ENCODE peak calls at places on chromosome 2, in four cellular contexts. P, A, D and M are unnamed samples.

GRCh38 chr2:179917272-179917671 is 55.9 kb upstream of the ZNF385B start:
- DNase-seq in P (peak; percentile 13), A (peak; percentile 18), D (peak; percentile 83), M (no peak)

GRCh38 chr2:220466251-220466691 is 838.8 kb downstream of the SLC4A3 start:
- DNase-seq in D (no peak), A (peak; percentile 75), P (no peak), M (no peak)

GRCh38 chr2:199977984-199978415 is 22.6 kb downstream of the MAIP1 start:
- DNase-seq in A (no peak), D (peak; percentile 88), P (peak; percentile 39), M (no peak)

GRCh38 chr2:161710131-161710915 is 86.1 kb downstream of the SLC4A10 start:
- DNase-seq in D (peak; percentile 57), A (no peak), P (no peak), M (no peak)

GRCh38 chr2:225616372-225616771 is 216.9 kb downstream of the NYAP2 start:
- DNase-seq in P (no peak), D (no peak), A (no peak), M (no peak)

GRCh38 chr2:177165731-177166711 is 46.6 kb upstream of the HNRNPA3 start:
- DNase-seq in A (no peak), P (peak; percentile 91), D (peak; percentile 59), M (no peak)

GRCh38 chr2:42568431-42569115 is at the start of gene MTA3:
- DNase-seq in A (no peak), D (no peak), P (peak; percentile 27), M (peak; percentile 92)

GRCh38 chr2:108920686-108921085 is 68.3 kb downstream of the EDAR start:
- DNase-seq in A (no peak), D (no peak), P (no peak), M (no peak)

GRCh38 chr2:116975580-116975979 is 838.9 kb upstream of the DDX18 start:
- DNase-seq in P (no peak), A (no peak), D (no peak), M (no peak)

GRCh38 chr2:176118606-176119370 is 2.2 kb downstream of the HOXD10 start:
- DNase-seq in A (no peak), P (peak; percentile 54), D (peak; percentile 50), M (peak; percentile 85)

GRCh38 chr2:199463708-199464613 is 6.2 kb upstream of the SATB2 start:
- DNase-seq in A (no peak), D (no peak), P (no peak), M (peak; percentile 74)

GRCh38 chr2:230871361-230872150 is 6.8 kb downstream of the ITM2C start:
- DNase-seq in P (no peak), D (no peak), A (no peak), M (peak; percentile 41)

GRCh38 chr2:97662895-97663625 is 784 bp downstream of the ACTR1B start:
- DNase-seq in P (peak; percentile 75), A (peak; percentile 63), D (peak; percentile 89), M (peak; percentile 90)

GRCh38 chr2:176758426-176758825 is 454.2 kb upstream of the HNRNPA3 start:
- DNase-seq in A (no peak), P (no peak), D (no peak), M (no peak)

GRCh38 chr2:101173707-101174295 is 22.6 kb upstream of the TBC1D8 start:
- DNase-seq in P (no peak), D (no peak), A (no peak), M (no peak)

GRCh38 chr2:37489536-37489935 is 145.1 kb downstream of the QPCT start:
- DNase-seq in D (peak; percentile 37), P (no peak), A (no peak), M (no peak)

GRCh38 chr2:58798787-58799186 is 557.7 kb upstream of the FANCL start:
- DNase-seq in A (no peak), D (no peak), P (no peak), M (no peak)

GRCh38 chr2:168573128-168573903 is 117.2 kb downstream of the CERS6 start:
- DNase-seq in P (no peak), D (peak; percentile 89), A (no peak), M (no peak)

GRCh38 chr2:71851094-71851755 is 296.4 kb downstream of the CYP26B1 start:
- DNase-seq in D (peak; percentile 14), A (no peak), P (no peak), M (peak; percentile 35)

GRCh38 chr2:176136375-176137248 is 7.1 kb downstream of the HOXD8 start:
- DNase-seq in P (no peak), D (peak; percentile 79), A (no peak), M (peak; percentile 74)

GRCh38 chr2:112006076-112006410 is 49.0 kb upstream of the TMEM87B start:
- DNase-seq in P (no peak), A (peak; percentile 19), D (peak; percentile 86), M (no peak)

GRCh38 chr2:20180676-20181648 is 44.0 kb downstream of the SDC1 start:
- DNase-seq in D (no peak), A (no peak), P (no peak), M (no peak)

GRCh38 chr2:96090527-96090926 is 25.8 kb downstream of the ADRA2B start:
- DNase-seq in D (peak; percentile 7), P (no peak), A (no peak), M (no peak)

GRCh38 chr2:234564719-234565118 is 67.8 kb upstream of the ARL4C start:
- DNase-seq in D (peak; percentile 53), P (no peak), A (peak; percentile 57), M (no peak)

GRCh38 chr2:54772110-54772509 is 48.6 kb downstream of the EML6 start:
- DNase-seq in P (no peak), D (peak; percentile 79), A (no peak), M (no peak)

GRCh38 chr2:127641846-127642510 is 4.0 kb upstream of the GPR17 start:
- DNase-seq in P (no peak), D (no peak), A (no peak), M (no peak)

GRCh38 chr2:209648714-209649113 is 122.9 kb upstream of the UNC80 start:
- DNase-seq in P (no peak), A (peak; percentile 70), D (peak; percentile 53), M (no peak)

GRCh38 chr2:29216609-29216909 is 101.3 kb downstream of the CLIP4 start:
- DNase-seq in A (no peak), P (no peak), D (no peak), M (no peak)

GRCh38 chr2:29219374-29219773 is 104.2 kb downstream of the CLIP4 start:
- DNase-seq in D (no peak), P (no peak), A (no peak), M (peak; percentile 10)

GRCh38 chr2:29215739-29216608 is 100.8 kb downstream of the CLIP4 start:
- DNase-seq in P (no peak), D (no peak), A (no peak), M (peak; percentile 32)

GRCh38 chr2:29218550-29219125 is 103.4 kb downstream of the CLIP4 start:
- DNase-seq in P (no peak), D (no peak), A (no peak), M (peak; percentile 28)

DNA sequence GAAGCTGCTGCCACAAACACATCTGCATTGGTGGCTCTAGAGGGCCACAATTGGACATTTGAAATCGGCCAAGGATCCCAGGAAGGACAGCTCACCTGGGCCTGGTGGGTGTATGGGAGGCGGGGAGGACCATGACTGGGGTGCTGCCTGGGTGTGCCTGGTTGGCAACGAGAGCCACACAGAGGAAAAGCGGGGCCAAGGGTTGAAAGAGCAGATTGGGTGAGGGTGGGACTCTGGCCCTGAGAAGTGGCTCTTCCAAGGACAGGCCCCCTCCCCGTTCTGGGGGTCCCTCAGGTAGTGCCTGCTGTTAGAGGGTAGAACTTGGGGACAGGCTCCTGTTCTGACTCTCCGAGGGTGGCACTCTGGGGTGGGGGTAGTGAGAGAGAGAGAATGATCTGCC is 102.9 kb downstream of the CLIP4 start:
- DNase-seq in P (no peak), A (no peak), D (no peak), M (peak; percentile 14)
- TF ChIP-seq CTCF in P (no peak), A (no peak), D (no peak), M (no peak)

GRCh38 chr2:38723173-38723572 is 28.0 kb downstream of the SRSF7 start:
- DNase-seq in A (no peak), P (no peak), D (no peak), M (no peak)

GRCh38 chr2:38720613-38721241 is 30.4 kb downstream of the SRSF7 start:
- DNase-seq in A (peak; percentile 91), P (no peak), D (peak; percentile 97), M (no peak)

GRCh38 chr2:38719706-38720105 is 31.5 kb downstream of the SRSF7 start:
- DNase-seq in A (no peak), D (no peak), P (no peak), M (peak; percentile 74)

GRCh38 chr2:38722271-38723115 is 28.7 kb downstream of the SRSF7 start:
- DNase-seq in D (no peak), P (no peak), A (no peak), M (no peak)
- TF ChIP-seq CTCF in D (no peak), P (no peak), A (peak; percentile 5), M (peak; percentile 14)

GRCh38 chr2:240556553-240557100 is 1.2 kb downstream of the ANKMY1 start:
- DNase-seq in D (peak; percentile 65), P (peak; percentile 57), A (no peak), M (peak; percentile 89)
- TF ChIP-seq CTCF in D (peak; percentile 67), P (peak; percentile 69), A (peak; percentile 68), M (peak; percentile 78)

GRCh38 chr2:241734208-241734466 is 293 bp upstream of the D2HGDH start:
- DNase-seq in D (no peak), A (no peak), P (no peak), M (no peak)
- TF ChIP-seq CTCF in D (no peak), A (peak; percentile 39), P (peak; percentile 58), M (peak; percentile 30)

GRCh38 chr2:79980116-79980515 is 324.4 kb downstream of the LRRTM1 start:
- DNase-seq in P (no peak), D (no peak), A (no peak), M (no peak)

GRCh38 chr2:79981316-79981715 is 323.2 kb downstream of the LRRTM1 start:
- DNase-seq in A (no peak), P (no peak), D (no peak), M (no peak)

GRCh38 chr2:79980816-79981215 is 323.7 kb downstream of the LRRTM1 start:
- DNase-seq in A (no peak), D (no peak), P (no peak), M (no peak)

GRCh38 chr2:79984476-79984875 is 320.1 kb downstream of the LRRTM1 start:
- DNase-seq in D (peak; percentile 18), P (no peak), A (no peak), M (no peak)

GRCh38 chr2:79982445-79982844 is 322.1 kb downstream of the LRRTM1 start:
- DNase-seq in A (no peak), D (no peak), P (peak; percentile 18), M (peak; percentile 88)
- TF ChIP-seq CTCF in A (peak; percentile 42), D (peak; percentile 24), P (peak; percentile 56), M (peak; percentile 85)

GRCh38 chr2:134570676-134571075 is 148.1 kb downstream of the TMEM163 start:
- DNase-seq in D (no peak), A (no peak), P (no peak), M (no peak)

GRCh38 chr2:134572996-134573395 is 145.8 kb downstream of the TMEM163 start:
- DNase-seq in P (no peak), D (no peak), A (no peak), M (no peak)

GRCh38 chr2:134567666-134568065 is 151.1 kb downstream of the TMEM163 start:
- DNase-seq in D (no peak), P (no peak), A (no peak), M (no peak)

GRCh38 chr2:134564549-134564948 is 154.3 kb downstream of the TMEM163 start:
- DNase-seq in P (no peak), D (no peak), A (no peak), M (no peak)

GRCh38 chr2:134568413-134568812 is 150.4 kb downstream of the TMEM163 start:
- DNase-seq in A (no peak), D (no peak), P (no peak), M (no peak)
- TF ChIP-seq CTCF in A (no peak), D (no peak), P (no peak), M (no peak)